ENCODE peak calls at places on chromosome 17, in six cellular contexts. S is ELF-1; G is omental fat pad; M is CD8-positive, alpha-beta memory T cell; W is nephron progenitor cell; Q is ELR. O is an unnamed sample.

GRCh38 chr17:18961634-18962493 is 9.9 kb downstream of the SLC5A10 start:
- DNase-seq in W (no peak), Q (peak), M (no peak), S (peak), G (no peak), O (peak)

GRCh38 chr17:76189741-76190140 is 48.7 kb upstream of the FOXJ1 start:
- DNase-seq in W (no peak), G (no peak), Q (no peak), M (no peak), S (peak), O (no peak)

GRCh38 chr17:48555616-48556533 is 11.0 kb upstream of the HOXB2 start:
- DNase-seq in Q (no peak), G (no peak), S (peak), W (peak), M (no peak), O (no peak)

GRCh38 chr17:70080541-70081347 is 5.7 kb downstream of the KCNJ16 start:
- DNase-seq in G (no peak), Q (no peak), W (no peak), M (no peak), S (no peak), O (peak)

GRCh38 chr17:55451758-55452468 is 30.3 kb upstream of the MMD start:
- DNase-seq in G (no peak), M (no peak), Q (no peak), W (no peak), S (no peak), O (peak)

GRCh38 chr17:46063239-46063638 is 64.2 kb downstream of the STH start:
- DNase-seq in M (no peak), Q (peak), G (no peak), W (no peak), S (no peak), O (peak)

GRCh38 chr17:51423421-51424160 is 163.2 kb downstream of the UTP18 start:
- DNase-seq in Q (peak), G (no peak), S (no peak), W (no peak), M (no peak), O (no peak)

GRCh38 chr17:57869599-57870282 is 19.9 kb upstream of the MRPS23 start:
- DNase-seq in M (no peak), W (no peak), G (no peak), Q (peak), S (peak), O (peak)

GRCh38 chr17:77839324-77840155 is 119.0 kb upstream of the TNRC6C start:
- DNase-seq in W (no peak), G (no peak), Q (no peak), M (no peak), S (no peak), O (no peak)

GRCh38 chr17:44451016-44451415 is 52.2 kb downstream of the GPATCH8 start:
- DNase-seq in S (no peak), W (no peak), M (no peak), G (no peak), Q (no peak), O (no peak)

GRCh38 chr17:15436399-15437369 is 30.7 kb downstream of the CDRT4 start:
- DNase-seq in S (peak), G (no peak), M (no peak), Q (peak), W (no peak), O (peak)

GRCh38 chr17:69696645-69697044 is 282.1 kb downstream of the MAP2K6 start:
- DNase-seq in S (no peak), Q (no peak), G (no peak), M (no peak), W (no peak), O (no peak)

GRCh38 chr17:16255481-16255901 is 38.5 kb downstream of the PIGL start:
- DNase-seq in M (no peak), G (no peak), Q (no peak), S (peak), W (no peak), O (peak)

GRCh38 chr17:61159415-61159814 is 240.2 kb upstream of the TBX2 start:
- DNase-seq in W (no peak), M (no peak), Q (peak), S (no peak), G (no peak), O (peak)

GRCh38 chr17:36623281-36623680 is 21.9 kb downstream of the MRM1 start:
- DNase-seq in M (no peak), G (no peak), W (no peak), S (no peak), Q (no peak), O (no peak)

GRCh38 chr17:38982858-38983746 is 15.9 kb upstream of the FBXO47 start:
- DNase-seq in S (peak), W (peak), Q (peak), M (no peak), G (no peak), O (peak)

GRCh38 chr17:63918305-63918704 is 334 bp downstream of the GH1 start:
- DNase-seq in M (no peak), W (no peak), G (no peak), S (peak), Q (peak), O (no peak)